ENCODE peak calls at places on chromosomes 5 and 9, in nine cellular contexts. F is heart right ventricle, G is kidney epithelial cell, K is body of pancreas, X is stomach, U is fibroblast of villous mesenchyme, H is ovary, D is coronary artery, Y is mammary epithelial cell. M is an unnamed sample.

GRCh38 chr9:32918628-32919027 is 82.8 kb downstream of the APTX start:
- DNase-seq in F (no peak), X (no peak), D (no peak), U (no peak), K (no peak), G (no peak), Y (no peak), H (no peak), M (no peak)

GRCh38 chr9:133359420-133360175 is 3.2 kb downstream of the SURF2 start:
- DNase-seq in G (no peak), X (no peak), Y (no peak), H (no peak), D (no peak), F (no peak), U (no peak), K (no peak), M (peak; percentile 47)

GRCh38 chr5:149267241-149267973 is 4.3 kb upstream of the AFAP1L1 start:
- DNase-seq in H (no peak), F (no peak), K (no peak), G (no peak), X (no peak), D (no peak), Y (no peak), U (no peak), M (no peak)

GRCh38 chr5:134555889-134556311 is 30.4 kb downstream of the JADE2 start:
- DNase-seq in D (peak; percentile 92), Y (peak; percentile 38), X (peak; percentile 40), F (no peak), G (no peak), U (peak; percentile 82), H (peak; percentile 48), K (peak; percentile 50), M (peak; percentile 90)

GRCh38 chr5:124342027-124342471 is 404.4 kb downstream of the ZNF608 start:
- DNase-seq in X (no peak), G (no peak), H (peak; percentile 36), U (peak; percentile 72), K (peak; percentile 17), Y (no peak), D (no peak), F (peak; percentile 8), M (peak; percentile 83)

GRCh38 chr9:76366275-76366674 is 28.0 kb downstream of the RFK start:
- DNase-seq in F (no peak), G (no peak), K (no peak), H (no peak), D (no peak), Y (no peak), U (no peak), X (no peak), M (no peak)

GRCh38 chr5:166083183-166083959 is 2208.1 kb upstream of the WWC1 start:
- DNase-seq in D (no peak), F (no peak), U (no peak), G (no peak), X (no peak), K (no peak), Y (no peak), H (no peak), M (no peak)

GRCh38 chr5:143322931-143323330 is 80.6 kb downstream of the NR3C1 start:
- DNase-seq in X (no peak), K (no peak), F (no peak), U (no peak), G (no peak), D (no peak), H (no peak), Y (no peak), M (no peak)

GRCh38 chr5:149485655-149486615 is 65.3 kb downstream of the CSNK1A1 start:
- DNase-seq in Y (peak; percentile 99), G (peak; percentile 97), X (peak; percentile 79), U (peak; percentile 99), F (peak; percentile 94), H (peak; percentile 80), K (peak; percentile 88), D (peak; percentile 93), M (peak; percentile 99)

GRCh38 chr9:21812945-21813568 is 10.6 kb downstream of the MTAP start:
- DNase-seq in K (peak; percentile 78), D (no peak), H (peak; percentile 56), F (peak; percentile 45), U (peak; percentile 74), X (peak; percentile 82), Y (peak; percentile 74), G (no peak), M (peak; percentile 89)

GRCh38 chr5:167870055-167870454 is 421.4 kb upstream of the WWC1 start:
- DNase-seq in H (no peak), Y (no peak), X (no peak), D (no peak), U (no peak), K (no peak), F (no peak), G (no peak), M (no peak)

GRCh38 chr9:14438232-14438966 is 124.5 kb upstream of the NFIB start:
- DNase-seq in G (no peak), Y (no peak), X (no peak), H (no peak), D (no peak), K (no peak), F (no peak), U (no peak), M (no peak)

GRCh38 chr5:40689442-40689841 is 9.7 kb downstream of the PTGER4 start:
- DNase-seq in Y (peak; percentile 93), G (peak; percentile 87), X (no peak), U (peak; percentile 87), D (no peak), H (no peak), F (peak; percentile 35), K (peak; percentile 49), M (peak; percentile 94)

GRCh38 chr5:66967826-66968262 is 228.8 kb downstream of the CD180 start:
- DNase-seq in X (peak; percentile 58), G (no peak), H (no peak), F (no peak), Y (no peak), U (no peak), D (no peak), K (no peak), M (peak; percentile 42)

GRCh38 chr9:81686614-81687520 is 2.5 kb downstream of the TLE1 start:
- DNase-seq in D (peak; percentile 88), U (peak; percentile 86), F (peak; percentile 84), X (peak; percentile 85), H (peak; percentile 79), Y (peak; percentile 73), G (peak; percentile 53), K (peak; percentile 89), M (peak; percentile 92)

DNA sequence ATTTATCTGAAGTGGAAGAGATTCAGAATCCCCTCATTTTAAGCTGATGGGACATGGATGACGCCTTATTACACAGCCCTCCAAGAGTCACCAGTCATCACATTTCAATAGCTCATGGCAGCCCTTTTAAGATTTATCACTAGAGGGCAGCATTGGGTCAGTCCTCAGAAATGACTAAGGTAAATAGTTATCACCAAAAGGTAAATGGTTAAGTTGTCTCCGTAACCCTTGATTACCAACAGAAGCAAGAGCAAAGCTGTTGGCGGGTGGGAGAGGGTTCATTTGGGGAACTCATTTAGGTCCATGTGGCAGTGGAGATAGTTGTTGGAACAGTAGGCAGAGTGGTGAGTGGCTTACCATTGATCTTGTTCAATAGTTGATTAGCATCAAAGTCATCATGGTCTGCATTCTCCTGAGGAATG is 12.0 kb upstream of the C9 start:
- DNase-seq in G (no peak), H (peak; percentile 54), U (peak; percentile 55), Y (peak; percentile 52), F (peak; percentile 48), X (no peak), K (peak; percentile 34), D (no peak), M (peak; percentile 69)
- TF ChIP-seq CTCF in G (peak; percentile 69), H (peak; percentile 58), U (peak; percentile 74), Y (peak; percentile 83), F (peak; percentile 84), X (peak; percentile 61), K (peak; percentile 79), D (peak; percentile 61), M (peak; percentile 50)

DNA sequence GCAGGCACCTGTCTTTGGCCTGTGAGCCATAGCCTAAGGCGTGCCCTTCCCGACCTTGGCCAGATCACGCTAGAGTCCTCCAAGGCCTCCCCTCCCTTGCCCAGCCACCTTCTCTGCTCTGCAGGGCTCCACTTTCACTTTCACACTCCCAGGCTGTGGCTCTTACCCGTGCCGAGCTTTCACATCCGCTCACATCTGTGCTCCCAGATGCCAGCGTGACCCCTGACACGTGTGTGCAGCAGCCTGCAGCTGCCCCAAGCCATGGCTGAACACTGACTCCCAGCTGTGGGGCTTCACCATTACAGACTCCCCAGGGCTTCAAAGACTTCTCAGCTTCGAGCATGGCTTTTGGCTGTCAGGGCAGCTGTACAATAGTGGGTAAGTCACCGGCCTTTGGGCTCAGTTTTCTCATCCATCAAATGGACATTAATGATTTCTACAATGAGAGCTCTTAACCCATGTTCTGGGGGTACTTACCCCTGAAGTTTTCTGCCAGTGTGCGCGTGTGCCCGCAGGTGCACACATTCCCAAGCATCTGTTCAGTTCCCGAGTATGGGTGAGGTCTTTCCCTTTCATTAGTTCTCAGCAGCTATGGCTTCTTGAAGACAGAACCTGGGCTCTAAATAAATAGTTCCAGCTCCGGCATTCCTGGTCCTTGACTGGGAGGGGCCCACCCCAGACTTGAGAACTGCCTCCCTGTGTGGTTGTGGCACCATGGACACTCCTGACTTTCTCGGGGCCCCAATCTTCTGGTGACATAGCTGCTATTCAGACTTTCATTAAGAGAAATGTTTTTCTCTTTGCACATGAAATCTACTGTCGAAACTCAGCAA is 118.6 kb downstream of the RGS3 start:
- DNase-seq in G (no peak), U (peak; percentile 97), F (peak; percentile 80), K (peak; percentile 83), H (peak; percentile 74), X (peak; percentile 84), Y (no peak), D (peak; percentile 87), M (peak; percentile 94)
- H3K4me3 ChIP-seq in G (no peak overlapping the region), U (no peak overlapping the region), F (no peak overlapping the region), K (no peak overlapping the region), H (no peak overlapping the region), X (peak overlapping the region; percentile 15), Y (no peak overlapping the region), D (peak overlapping the region; percentile 52), M (peak overlapping the region; percentile 6)

DNA sequence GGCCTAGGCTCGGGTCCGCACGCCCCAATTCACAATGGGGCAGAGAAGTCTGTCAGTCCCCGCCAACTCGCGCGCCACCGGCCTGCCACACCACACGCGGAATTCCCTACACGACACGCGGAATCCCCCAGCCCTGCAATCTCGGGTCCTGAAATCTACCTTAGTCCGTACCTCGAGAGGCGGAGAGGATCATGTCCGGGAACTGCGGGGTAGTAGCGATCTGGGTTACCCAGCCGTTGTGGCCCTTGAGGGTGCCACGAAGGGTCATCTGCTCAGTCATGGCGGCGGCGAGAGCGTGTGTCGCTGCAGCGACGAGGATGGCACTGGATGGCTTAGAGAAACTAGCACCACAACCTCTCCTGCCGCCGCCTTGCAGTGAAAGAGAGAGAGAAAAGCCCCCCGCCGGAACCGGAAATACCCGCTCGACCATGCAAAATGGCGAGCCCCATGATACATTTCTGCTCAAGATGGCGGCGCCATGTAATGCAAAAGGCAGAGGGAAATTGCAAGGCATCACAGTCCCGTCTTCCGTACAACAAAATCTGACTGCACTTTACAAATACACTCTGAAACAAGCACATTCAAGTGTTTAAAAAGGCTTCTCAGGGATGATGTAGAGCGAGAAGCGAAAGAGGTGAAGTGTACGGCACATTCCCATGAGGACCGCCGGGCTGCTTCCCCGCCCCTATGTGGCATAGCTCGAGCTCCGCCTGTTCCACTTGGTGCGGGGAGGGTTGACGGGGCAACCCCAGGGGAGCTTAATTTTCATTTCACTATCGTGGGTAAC is at the start of gene RACK1:
- DNase-seq in Y (peak; percentile 86), X (peak; percentile 88), K (peak; percentile 87), D (peak; percentile 92), F (peak; percentile 93), H (peak; percentile 85), U (peak; percentile 91), G (peak; percentile 49), M (peak; percentile 80)
- TF ChIP-seq CTCF in Y (no peak), X (no peak), K (no peak), D (no peak), F (no peak), H (no peak), U (no peak), G (no peak), M (no peak)

GRCh38 chr9:37029776-37030590 is 4.1 kb downstream of the PAX5 start:
- DNase-seq in D (no peak), Y (peak; percentile 46), F (no peak), H (no peak), U (no peak), X (no peak), G (no peak), K (no peak), M (no peak)
- H3K4me3 ChIP-seq in D (peak overlapping the region; percentile 34), Y (peak overlapping the region; percentile 2), F (no peak overlapping the region), H (no peak overlapping the region), U (no peak overlapping the region), X (no peak overlapping the region), G (no peak overlapping the region), K (no peak overlapping the region), M (no peak overlapping the region)